ENCODE peak calls at places on chromosomes 5 and 9, in eight cellular contexts. X is AG04449; C is body of pancreas; T is ascending aorta; I is CD8-positive, alpha-beta T cell; S is ovary; A is fibroblast of lung; V is epithelial cell of esophagus. O is an unnamed sample.

GRCh38 chr5:93599427-93600146 is 16.6 kb downstream of the NR2F1 start:
- DNase-seq in S (no peak), I (no peak), V (no peak), C (no peak), T (no peak), X (no peak), A (peak), O (no peak)

GRCh38 chr9:129810788-129811187 is 7.8 kb downstream of the TOR1B start:
- DNase-seq in S (no peak), V (no peak), C (no peak), I (no peak), X (no peak), A (no peak), T (no peak), O (no peak)

GRCh38 chr5:76081811-76082783 is 1.1 kb upstream of the SV2C start:
- DNase-seq in S (no peak), T (no peak), I (no peak), C (no peak), V (no peak), A (no peak), X (no peak), O (no peak)

GRCh38 chr5:94196959-94197358 is 421.4 kb downstream of the KIAA0825 start:
- DNase-seq in X (no peak), I (no peak), V (no peak), C (no peak), S (no peak), A (peak), T (no peak), O (no peak)

GRCh38 chr5:143262393-143263174 is 140.9 kb downstream of the NR3C1 start:
- DNase-seq in A (peak), T (no peak), V (peak), S (no peak), I (no peak), C (no peak), X (peak), O (no peak)

GRCh38 chr5:10533218-10533617 is 30.7 kb upstream of the ANKRD33B start:
- DNase-seq in C (no peak), V (no peak), T (no peak), X (no peak), A (no peak), S (no peak), I (no peak), O (no peak)

GRCh38 chr5:179330186-179330900 is 14.9 kb downstream of the ADAMTS2 start:
- DNase-seq in X (no peak), C (no peak), S (peak), V (no peak), I (no peak), A (no peak), T (no peak), O (no peak)

GRCh38 chr5:127988149-127988755 is 95.3 kb upstream of the SLC12A2 start:
- DNase-seq in A (peak), T (no peak), I (no peak), V (peak), X (peak), S (no peak), C (no peak), O (peak)

GRCh38 chr5:67028371-67028770 is 168.2 kb downstream of the CD180 start:
- DNase-seq in S (no peak), A (peak), T (no peak), X (no peak), V (peak), C (no peak), I (no peak), O (no peak)

GRCh38 chr5:58793888-58794287 is 211.0 kb downstream of the RAB3C start:
- DNase-seq in T (no peak), X (no peak), C (no peak), S (no peak), V (no peak), A (no peak), I (no peak), O (no peak)

GRCh38 chr9:123615381-123615780 is 259.4 kb downstream of the CRB2 start:
- DNase-seq in S (no peak), V (no peak), I (no peak), C (no peak), A (no peak), X (no peak), T (no peak), O (no peak)

GRCh38 chr9:114033397-114034103 is 44.5 kb downstream of the AMBP start:
- DNase-seq in I (no peak), C (peak), A (peak), T (peak), X (no peak), S (no peak), V (peak), O (no peak)

GRCh38 chr5:179060116-179061008 is at the start of gene ZNF354C:
- DNase-seq in I (peak), T (peak), X (peak), C (peak), S (peak), V (peak), A (peak), O (peak)

GRCh38 chr5:117302949-117303348 is 728.3 kb upstream of the SEMA6A start:
- DNase-seq in T (no peak), S (no peak), I (no peak), A (no peak), C (no peak), X (no peak), V (no peak), O (no peak)

GRCh38 chr5:65075623-65076250 is 307.0 kb downstream of the CWC27 start:
- DNase-seq in X (no peak), A (no peak), I (no peak), V (no peak), C (no peak), T (no peak), S (no peak), O (no peak)

GRCh38 chr9:99491408-99492259 is 269.6 kb downstream of the SEC61B start:
- DNase-seq in T (no peak), X (no peak), A (peak), C (no peak), I (no peak), S (no peak), V (no peak), O (peak)

GRCh38 chr9:129640871-129641750 is 840 bp downstream of the ASB6 start:
- DNase-seq in X (no peak), A (no peak), I (no peak), V (no peak), S (peak), C (no peak), T (peak), O (no peak)

GRCh38 chr9:88923653-88924284 is 67.5 kb upstream of the S1PR3 start:
- DNase-seq in S (no peak), I (no peak), C (no peak), T (no peak), V (no peak), A (no peak), X (no peak), O (no peak)

GRCh38 chr5:175305251-175305650 is 138.7 kb downstream of the DRD1 start:
- DNase-seq in X (no peak), C (no peak), V (no peak), S (no peak), T (no peak), A (no peak), I (no peak), O (no peak)

GRCh38 chr5:113505181-113505580 is 8.3 kb upstream of the YTHDC2 start:
- DNase-seq in I (no peak), V (peak), C (no peak), T (no peak), S (no peak), X (no peak), A (peak), O (no peak)

GRCh38 chr9:123072407-123072995 is 39.0 kb downstream of the GPR21 start:
- DNase-seq in A (no peak), I (no peak), V (no peak), C (no peak), S (no peak), X (no peak), T (no peak), O (no peak)

GRCh38 chr5:126280343-126280742 is 142.9 kb upstream of the GRAMD2B start:
- DNase-seq in I (no peak), S (no peak), A (no peak), C (no peak), T (no peak), X (no peak), V (no peak), O (no peak)

GRCh38 chr5:12668564-12668963 is 764.3 kb upstream of the CTNND2 start:
- DNase-seq in X (no peak), S (no peak), V (no peak), T (no peak), C (no peak), I (no peak), A (no peak), O (no peak)

GRCh38 chr9:100756217-100756616 is 178.3 kb downstream of the CAVIN4 start:
- DNase-seq in X (no peak), T (no peak), C (peak), I (no peak), A (no peak), S (no peak), V (peak), O (no peak)

GRCh38 chr5:28374492-28374934 is 1336.1 kb upstream of the CDH9 start:
- DNase-seq in S (no peak), A (peak), V (peak), C (no peak), I (no peak), T (no peak), X (no peak), O (no peak)

GRCh38 chr5:174421408-174421805 is 303.0 kb upstream of the MSX2 start:
- DNase-seq in I (no peak), V (no peak), A (no peak), T (no peak), X (no peak), S (no peak), C (no peak), O (no peak)

DNA sequence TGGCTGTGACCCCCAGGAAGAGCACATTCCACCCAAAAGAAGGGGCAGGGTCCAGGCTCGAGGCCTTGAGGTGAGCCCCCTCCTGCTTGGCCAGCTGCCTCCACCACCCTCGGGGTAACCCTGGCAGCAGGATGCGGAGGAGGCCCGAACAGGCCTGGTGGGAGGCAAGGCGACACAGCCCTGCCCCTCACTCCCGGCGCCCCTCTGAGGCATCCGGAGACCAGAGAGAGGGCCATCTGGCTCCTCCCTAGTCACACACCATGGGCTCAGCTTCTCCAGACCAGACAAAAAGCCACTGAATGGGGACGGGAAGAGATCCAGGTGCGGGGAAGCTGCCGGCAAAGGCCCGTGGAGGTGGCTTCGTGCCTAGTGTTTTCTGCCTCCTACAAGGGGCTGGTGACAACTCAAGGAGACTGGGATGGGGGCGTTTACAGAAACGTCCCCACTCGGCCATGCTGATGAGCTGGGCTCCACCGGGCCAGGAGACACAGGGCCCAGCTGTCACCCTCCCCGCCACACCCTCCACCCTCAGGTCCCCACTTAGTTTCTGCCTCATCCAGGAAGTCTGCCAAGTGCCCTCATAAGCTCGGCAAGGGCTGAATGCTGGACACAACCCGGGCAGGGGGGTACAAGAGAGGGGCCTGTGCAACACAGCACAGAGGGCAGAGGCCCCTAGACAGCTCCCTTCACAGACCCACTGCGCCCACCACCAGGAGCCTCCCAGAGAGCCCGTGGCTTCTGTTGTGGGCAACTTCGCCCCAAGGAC is 41.9 kb downstream of the NACC2 start:
- DNase-seq in C (no peak), X (no peak), I (no peak), A (peak), V (peak), S (no peak), T (no peak), O (no peak)
- H3K4me3 ChIP-seq in C (no peak), X (peak), I (no peak), A (no peak), V (no peak), S (peak), T (peak), O (no peak)

GRCh38 chr5:53430618-53431252 is 49.7 kb upstream of the FST start:
- DNase-seq in V (peak), T (no peak), I (no peak), A (peak), X (no peak), S (no peak), C (no peak), O (no peak)
- TF ChIP-seq CTCF in V (peak), T (peak), I (no peak), A (peak), X (peak), S (no peak), C (peak), O (peak)

DNA sequence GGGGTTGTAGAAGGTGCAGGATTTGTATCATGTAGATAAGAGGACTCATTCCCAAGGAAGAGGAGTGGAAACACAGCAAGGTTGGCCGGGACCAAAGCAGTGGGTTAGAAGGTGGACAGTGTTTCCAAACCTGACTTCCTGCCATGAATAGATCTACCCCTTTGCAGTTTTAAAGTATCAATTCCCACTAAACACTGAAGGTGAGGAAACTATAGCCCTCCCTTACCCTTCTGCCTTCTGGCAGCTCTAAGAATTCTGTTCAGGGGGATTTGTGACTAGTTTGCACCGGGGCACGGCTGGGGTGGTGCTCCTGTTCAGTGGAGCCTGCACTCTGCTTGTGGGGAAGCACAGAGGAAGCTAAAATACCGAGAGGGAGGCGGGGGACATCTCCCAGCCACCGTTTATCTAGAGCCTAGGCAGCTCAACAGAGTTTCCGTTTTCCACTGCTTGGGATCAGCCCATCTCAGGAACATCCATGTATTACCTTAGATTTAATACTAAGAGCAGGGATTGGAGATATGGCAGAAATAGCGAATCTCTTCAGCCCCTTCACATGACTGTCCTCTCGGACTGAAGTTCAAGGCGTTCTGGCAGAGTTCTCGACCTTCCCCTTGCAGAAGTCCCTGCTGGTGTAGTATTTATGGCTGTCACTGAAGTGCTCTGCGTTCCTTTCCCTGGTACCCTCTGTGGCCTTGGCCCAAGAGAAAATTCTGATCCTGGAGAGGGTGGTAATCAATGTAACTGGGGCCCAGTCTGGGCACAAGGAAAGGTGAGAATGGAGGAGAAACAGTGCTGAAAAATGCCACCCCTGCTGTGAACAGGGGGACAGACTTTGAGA is 5.5 kb downstream of the ISL1 start:
- DNase-seq in V (no peak), X (no peak), A (no peak), S (no peak), I (no peak), T (no peak), C (no peak), O (no peak)
- H3K4me3 ChIP-seq in V (peak), X (no peak), A (no peak), S (no peak), I (no peak), T (peak), C (no peak), O (peak)

GRCh38 chr5:35922468-35922867 is 16.0 kb downstream of the CAPSL start:
- DNase-seq in S (no peak), A (no peak), I (no peak), T (no peak), X (no peak), C (no peak), V (peak), O (no peak)
- TF ChIP-seq CTCF in S (no peak), A (no peak), I (no peak), T (no peak), X (no peak), C (no peak), V (no peak), O (no peak)

GRCh38 chr9:35687306-35687705 is 2.4 kb downstream of the TPM2 start:
- DNase-seq in X (no peak), T (no peak), V (no peak), A (no peak), C (no peak), I (no peak), S (no peak), O (no peak)
- H3K4me3 ChIP-seq in X (peak), T (peak), V (no peak), A (peak), C (no peak), I (no peak), S (peak), O (peak)

O was measured in HFF-Myc.